ENCODE peak calls at places on chromosomes 11 and 22, in nine cellular contexts. R is endodermal cell; Z is Caco-2; N is CD4-positive, CD25-positive, alpha-beta regulatory T cell; H is naive thymus-derived CD4-positive, alpha-beta T cell; G is PC-3; Q is kidney epithelial cell; O is colonic mucosa; J is PC-9. Y is an unnamed sample.

GRCh38 chr11:68632802-68633201 is 51.5 kb upstream of the GAL start:
- DNase-seq in R (peak), Z (peak), N (peak), H (peak), G (peak), Q (peak), O (peak), J (peak), Y (peak)

GRCh38 chr11:1751521-1751921 is 1.1 kb upstream of the IFITM10 start:
- DNase-seq in R (no peak), Z (no peak), N (no peak), H (no peak), G (no peak), Q (no peak), O (no peak), J (no peak), Y (no peak)

GRCh38 chr11:68498313-68498712 is 37.8 kb downstream of the PPP6R3 start:
- DNase-seq in R (no peak), Z (no peak), N (no peak), H (no peak), G (no peak), Q (no peak), O (no peak), J (no peak), Y (peak)

GRCh38 chr11:63553759-63554158 is 9.4 kb downstream of the PLAAT2 start:
- DNase-seq in R (no peak), Z (no peak), N (peak), H (peak), G (peak), Q (no peak), O (peak), J (no peak), Y (no peak)

GRCh38 chr11:84905411-84905810 is 721.7 kb downstream of the DLG2 start:
- DNase-seq in R (no peak), Z (no peak), N (no peak), H (no peak), G (peak), Q (no peak), O (no peak), J (no peak), Y (no peak)

GRCh38 chr11:7057641-7058040 is 31.2 kb upstream of the RBMXL2 start:
- DNase-seq in R (no peak), Z (no peak), N (no peak), H (no peak), G (no peak), Q (no peak), O (no peak), J (no peak), Y (no peak)

GRCh38 chr22:36439481-36440271 is 41.8 kb downstream of the TXN2 start:
- DNase-seq in R (peak), Z (peak), N (no peak), H (no peak), G (peak), Q (peak), O (peak), J (peak), Y (no peak)

GRCh38 chr22:49911881-49912625 is 6.2 kb downstream of the ALG12 start:
- DNase-seq in R (no peak), Z (no peak), N (no peak), H (no peak), G (no peak), Q (no peak), O (no peak), J (no peak), Y (no peak)

GRCh38 chr11:130261546-130261945 is 53.2 kb downstream of the ZBTB44 start:
- DNase-seq in R (no peak), Z (no peak), N (no peak), H (no peak), G (no peak), Q (no peak), O (no peak), J (no peak), Y (no peak)

GRCh38 chr11:115256326-115257197 is 247.7 kb downstream of the CADM1 start:
- DNase-seq in R (peak), Z (no peak), N (no peak), H (no peak), G (no peak), Q (no peak), O (no peak), J (no peak), Y (no peak)

GRCh38 chr22:24975813-24976341 is 23.4 kb downstream of the KIAA1671 start:
- DNase-seq in R (no peak), Z (no peak), N (no peak), H (no peak), G (no peak), Q (no peak), O (no peak), J (no peak), Y (no peak)

GRCh38 chr22:50180727-50181521 is 4.8 kb upstream of the TRABD start:
- DNase-seq in R (no peak), Z (no peak), N (no peak), H (no peak), G (no peak), Q (no peak), O (no peak), J (no peak), Y (no peak)

GRCh38 chr11:92859290-92859689 is 110.2 kb upstream of the MTNR1B start:
- DNase-seq in R (no peak), Z (no peak), N (no peak), H (no peak), G (no peak), Q (no peak), O (no peak), J (no peak), Y (no peak)

GRCh38 chr22:48719978-48720661 is 1107.6 kb downstream of the BRD1 start:
- DNase-seq in R (peak), Z (no peak), N (no peak), H (no peak), G (no peak), Q (no peak), O (no peak), J (no peak), Y (no peak)

GRCh38 chr11:35357893-35358292 is 61.5 kb downstream of the SLC1A2 start:
- DNase-seq in R (no peak), Z (no peak), N (no peak), H (no peak), G (peak), Q (no peak), O (no peak), J (no peak), Y (no peak)

GRCh38 chr22:44335903-44336803 is 23.4 kb upstream of the SHISAL1 start:
- DNase-seq in R (no peak), Z (peak), N (no peak), H (no peak), G (peak), Q (no peak), O (no peak), J (peak), Y (no peak)

GRCh38 chr11:113245216-113245615 is 69.2 kb upstream of the TTC12 start:
- DNase-seq in R (no peak), Z (no peak), N (no peak), H (no peak), G (no peak), Q (no peak), O (no peak), J (no peak), Y (no peak)

GRCh38 chr11:112173152-112173551 is 2.2 kb upstream of the BCO2 start:
- DNase-seq in R (no peak), Z (no peak), N (no peak), H (no peak), G (peak), Q (no peak), O (no peak), J (no peak), Y (no peak)

GRCh38 chr11:35619030-35619753 is 932 bp downstream of the FJX1 start:
- DNase-seq in R (peak), Z (peak), N (peak), H (peak), G (peak), Q (no peak), O (peak), J (peak), Y (no peak)

GRCh38 chr11:1830500-1831223 is 4.1 kb upstream of the SYT8 start:
- DNase-seq in R (peak), Z (peak), N (no peak), H (no peak), G (no peak), Q (no peak), O (peak), J (peak), Y (no peak)

GRCh38 chr11:108853864-108854263 is 189.0 kb downstream of the DDX10 start:
- DNase-seq in R (peak), Z (no peak), N (peak), H (peak), G (no peak), Q (no peak), O (no peak), J (no peak), Y (no peak)

GRCh38 chr22:38176170-38176741 is 5.4 kb downstream of the PLA2G6 start:
- DNase-seq in R (no peak), Z (no peak), N (peak), H (peak), G (no peak), Q (peak), O (no peak), J (no peak), Y (no peak)

DNA sequence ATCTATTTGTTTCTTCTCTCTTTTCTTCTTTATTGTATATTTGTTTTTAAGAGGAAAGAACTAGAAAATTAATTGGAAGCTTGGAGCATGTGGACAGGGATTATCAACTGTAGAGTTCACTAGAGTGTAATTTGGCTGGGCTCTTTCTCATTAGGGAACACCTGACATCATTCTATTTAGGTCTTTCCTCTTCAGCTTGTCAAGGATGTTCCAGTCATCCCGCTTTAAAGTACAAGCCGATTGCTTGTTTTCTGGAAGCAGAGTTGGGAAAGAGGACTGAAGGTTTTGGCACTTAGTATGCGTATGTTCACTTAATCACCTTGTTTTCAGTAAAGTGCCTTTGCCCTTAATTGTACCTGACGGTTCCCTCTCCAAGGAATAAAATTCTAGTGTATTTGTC is 111.6 kb downstream of the WNT11 start:
- DNase-seq in R (no peak), Z (no peak), N (no peak), H (no peak), G (no peak), Q (no peak), O (no peak), J (no peak), Y (no peak)
- H3K4me3 ChIP-seq in R (no peak), Z (no peak), N (no peak), H (no peak), G (no peak), Q (no peak), O (no peak), J (no peak), Y (no peak)

GRCh38 chr11:86949995-86950993 is 4.9 kb downstream of the FZD4 start:
- DNase-seq in R (no peak), Z (no peak), N (no peak), H (no peak), G (peak), Q (no peak), O (no peak), J (no peak), Y (no peak)

GRCh38 chr11:86952221-86952875 is 2.8 kb downstream of the FZD4 start:
- DNase-seq in R (no peak), Z (no peak), N (no peak), H (no peak), G (no peak), Q (no peak), O (no peak), J (no peak), Y (no peak)

GRCh38 chr11:86951706-86952105 is 3.5 kb downstream of the FZD4 start:
- DNase-seq in R (no peak), Z (no peak), N (no peak), H (no peak), G (no peak), Q (no peak), O (no peak), J (no peak), Y (no peak)

GRCh38 chr11:86947541-86947940 is 7.7 kb downstream of the FZD4 start:
- DNase-seq in R (no peak), Z (no peak), N (no peak), H (no peak), G (no peak), Q (no peak), O (no peak), J (no peak), Y (no peak)

GRCh38 chr11:86948733-86949132 is 6.5 kb downstream of the FZD4 start:
- DNase-seq in R (no peak), Z (no peak), N (no peak), H (no peak), G (no peak), Q (no peak), O (no peak), J (no peak), Y (no peak)
- H3K4me3 ChIP-seq in R (peak), Z (no peak), N (no peak), H (no peak), G (no peak), Q (no peak), O (no peak), J (no peak), Y (no peak)

GRCh38 chr22:40635008-40635939 is 1.2 kb downstream of the MRTFA start:
- DNase-seq in R (peak), Z (no peak), N (no peak), H (no peak), G (no peak), Q (no peak), O (no peak), J (no peak), Y (no peak)

GRCh38 chr22:40635940-40636379 is 559 bp downstream of the MRTFA start:
- DNase-seq in R (no peak), Z (no peak), N (no peak), H (no peak), G (no peak), Q (no peak), O (peak), J (no peak), Y (no peak)

GRCh38 chr22:40636380-40637180 is at the start of gene MRTFA:
- DNase-seq in R (peak), Z (peak), N (peak), H (peak), G (peak), Q (peak), O (peak), J (peak), Y (peak)

GRCh38 chr22:40637181-40638150 is 947 bp upstream of the MRTFA start:
- DNase-seq in R (peak), Z (no peak), N (no peak), H (no peak), G (peak), Q (no peak), O (peak), J (no peak), Y (no peak)

GRCh38 chr22:40638261-40638660 is 1.7 kb upstream of the MRTFA start:
- DNase-seq in R (no peak), Z (no peak), N (no peak), H (no peak), G (peak), Q (no peak), O (no peak), J (no peak), Y (no peak)
- H3K4me3 ChIP-seq in R (no peak), Z (no peak), N (peak), H (no peak), G (peak), Q (no peak), O (no peak), J (no peak), Y (no peak)

DNA sequence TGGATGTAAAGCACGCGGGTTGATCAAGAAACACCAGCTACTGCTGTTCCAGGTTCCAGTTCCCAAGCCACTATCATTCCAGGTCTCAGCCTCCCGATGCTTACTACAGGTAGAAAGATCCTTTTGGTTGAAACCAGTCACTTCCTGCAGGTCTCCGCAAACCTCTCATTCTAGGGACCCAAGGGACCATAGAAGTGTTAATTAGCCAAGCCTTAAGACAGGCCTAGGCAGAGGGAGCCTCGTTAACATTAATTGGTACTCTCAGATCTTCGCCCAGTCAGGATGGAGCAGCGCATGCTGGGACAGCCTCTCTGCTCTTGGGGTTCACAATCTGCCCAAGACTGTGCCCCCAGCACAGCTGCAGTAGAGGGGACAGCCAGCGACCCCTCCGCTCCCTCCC is 11.2 kb upstream of the OAF start:
- DNase-seq in R (no peak), Z (no peak), N (no peak), H (no peak), G (no peak), Q (no peak), O (no peak), J (no peak), Y (no peak)
- H3K4me3 ChIP-seq in R (no peak), Z (no peak), N (no peak), H (no peak), G (no peak), Q (no peak), O (no peak), J (no peak), Y (no peak)

GRCh38 chr22:46088541-46089311 is 61.6 kb upstream of the PPARA start:
- DNase-seq in R (no peak), Z (no peak), N (no peak), H (no peak), G (no peak), Q (no peak), O (no peak), J (no peak), Y (no peak)

GRCh38 chr22:46090631-46091201 is 59.6 kb upstream of the PPARA start:
- DNase-seq in R (no peak), Z (no peak), N (no peak), H (no peak), G (peak), Q (no peak), O (no peak), J (no peak), Y (no peak)

GRCh38 chr22:46090051-46090591 is 60.2 kb upstream of the PPARA start:
- DNase-seq in R (no peak), Z (no peak), N (no peak), H (no peak), G (no peak), Q (no peak), O (no peak), J (no peak), Y (no peak)

GRCh38 chr22:46087816-46088277 is 62.5 kb upstream of the PPARA start:
- DNase-seq in R (no peak), Z (no peak), N (no peak), H (no peak), G (no peak), Q (no peak), O (peak), J (no peak), Y (no peak)

DNA sequence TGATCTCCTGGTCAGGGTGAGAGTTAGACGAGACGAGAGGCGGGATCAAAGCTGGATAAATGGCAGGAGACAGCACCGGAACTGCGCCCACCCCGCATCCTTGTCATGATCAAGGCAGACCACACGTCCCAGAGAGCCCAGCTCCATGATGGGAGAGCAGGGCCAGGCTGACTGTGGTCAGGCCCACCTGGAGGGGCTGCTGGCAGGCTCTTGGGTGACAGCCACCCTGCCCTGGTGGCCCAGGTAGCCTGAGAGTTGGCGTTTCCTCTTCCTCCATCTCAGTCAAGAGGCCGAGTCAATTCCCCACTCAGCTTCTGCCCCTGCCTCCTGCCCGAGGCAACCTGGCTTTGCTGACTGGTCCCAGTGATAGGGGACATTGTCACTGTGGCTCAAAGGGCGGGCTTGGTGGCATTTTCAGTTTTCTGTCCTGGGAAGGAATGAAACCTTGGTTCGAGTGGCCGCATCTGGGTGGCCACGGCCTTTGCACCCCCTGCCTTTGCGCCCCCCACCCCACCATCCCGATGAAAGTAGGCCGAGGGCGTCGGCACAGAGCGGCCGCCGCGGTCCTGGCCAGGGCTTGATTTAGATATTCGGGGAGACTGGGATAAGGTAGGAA is 60.8 kb upstream of the PPARA start:
- DNase-seq in R (no peak), Z (no peak), N (no peak), H (no peak), G (no peak), Q (no peak), O (no peak), J (no peak), Y (no peak)
- H3K4me3 ChIP-seq in R (no peak), Z (no peak), N (no peak), H (no peak), G (no peak), Q (no peak), O (no peak), J (no peak), Y (no peak)

GRCh38 chr22:20226077-20226716 is 41.9 kb downstream of the RTN4R start:
- DNase-seq in R (no peak), Z (no peak), N (no peak), H (no peak), G (no peak), Q (no peak), O (no peak), J (no peak), Y (no peak)

GRCh38 chr22:20226760-20227350 is 41.3 kb downstream of the RTN4R start:
- DNase-seq in R (no peak), Z (no peak), N (no peak), H (no peak), G (no peak), Q (no peak), O (no peak), J (no peak), Y (no peak)

GRCh38 chr22:20228939-20229272 is 39.2 kb downstream of the RTN4R start:
- DNase-seq in R (no peak), Z (no peak), N (no peak), H (no peak), G (no peak), Q (no peak), O (no peak), J (no peak), Y (no peak)

GRCh38 chr22:20228055-20228938 is 39.8 kb downstream of the RTN4R start:
- DNase-seq in R (no peak), Z (no peak), N (no peak), H (no peak), G (no peak), Q (no peak), O (no peak), J (no peak), Y (no peak)

DNA sequence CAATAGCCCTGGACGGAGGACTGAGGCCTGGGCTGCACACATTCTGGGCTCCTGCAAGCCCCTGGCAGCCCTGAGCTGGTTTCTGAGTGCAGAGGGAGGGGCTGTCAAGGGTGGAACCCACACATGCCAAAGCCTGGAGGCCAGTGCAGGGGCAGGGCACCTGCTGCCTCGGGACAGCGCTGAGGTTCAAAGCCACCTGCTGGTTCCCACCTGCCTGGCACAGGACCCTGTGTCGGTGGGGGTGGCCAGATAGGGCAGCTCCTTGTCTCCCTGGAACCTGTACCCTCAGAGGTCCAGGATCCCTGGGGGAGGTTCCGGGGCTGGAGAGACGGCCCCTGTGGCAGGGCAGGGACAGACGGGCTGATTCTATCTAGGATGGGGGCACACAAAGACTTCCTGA is 40.8 kb downstream of the RTN4R start:
- DNase-seq in R (no peak), Z (no peak), N (no peak), H (no peak), G (no peak), Q (no peak), O (no peak), J (no peak), Y (no peak)
- H3K4me3 ChIP-seq in R (no peak), Z (no peak), N (no peak), H (no peak), G (no peak), Q (no peak), O (no peak), J (no peak), Y (no peak)

Y was measured in LNCaP clone FGC.